ENCODE peak calls at places on chromosome 13, in seven cellular contexts. K, E, U, Y, F, P and W are unnamed samples.

GRCh38 chr13:110390572-110390971 is 83.5 kb downstream of the COL4A2 start:
- DNase-seq in U (peak; percentile 97), Y (peak; percentile 84), K (no peak), P (no peak), E (no peak), F (no peak), W (no peak)

GRCh38 chr13:113559901-113560644 is 24.5 kb upstream of the TFDP1 start:
- DNase-seq in E (no peak), Y (no peak), K (no peak), P (no peak), F (no peak), U (no peak), W (no peak)

GRCh38 chr13:112756511-112756966 is 66.7 kb downstream of the ATP11A start:
- DNase-seq in U (no peak), E (no peak), F (no peak), K (no peak), Y (no peak), P (no peak), W (no peak)

GRCh38 chr13:53411443-53411842 is 382.8 kb downstream of the OLFM4 start:
- DNase-seq in U (no peak), E (no peak), F (no peak), K (no peak), P (no peak), Y (no peak), W (no peak)

GRCh38 chr13:23960566-23961156 is 63.4 kb upstream of the C1QTNF9B start:
- DNase-seq in U (peak; percentile 60), K (no peak), F (no peak), E (no peak), Y (no peak), P (no peak), W (peak; percentile 66)

GRCh38 chr13:71624641-71625040 is 242.4 kb downstream of the DACH1 start:
- DNase-seq in P (no peak), U (no peak), E (no peak), Y (no peak), F (no peak), K (no peak), W (no peak)

GRCh38 chr13:49165798-49166752 is 54.1 kb upstream of the MLNR start:
- DNase-seq in F (no peak), U (peak; percentile 9), E (no peak), K (no peak), Y (no peak), P (no peak), W (no peak)

GRCh38 chr13:109180905-109181425 is 551.6 kb downstream of the MYO16 start:
- DNase-seq in U (peak; percentile 90), Y (peak; percentile 77), K (no peak), P (no peak), E (no peak), F (no peak), W (no peak)

GRCh38 chr13:44364601-44365000 is 9.0 kb upstream of the SERP2 start:
- DNase-seq in F (no peak), E (no peak), K (no peak), Y (no peak), P (no peak), U (peak; percentile 55), W (no peak)

GRCh38 chr13:111168116-111168515 is 53.0 kb downstream of the ARHGEF7 start:
- DNase-seq in K (no peak), P (no peak), Y (no peak), U (no peak), E (no peak), F (no peak), W (no peak)

GRCh38 chr13:39484506-39485313 is 118.3 kb downstream of the LHFPL6 start:
- DNase-seq in E (no peak), U (peak; percentile 77), K (no peak), P (no peak), Y (peak; percentile 30), F (no peak), W (no peak)

GRCh38 chr13:29411493-29411892 is 184.0 kb downstream of the SLC7A1 start:
- DNase-seq in F (no peak), K (no peak), P (no peak), Y (no peak), E (no peak), U (no peak), W (no peak)

GRCh38 chr13:30027569-30028455 is 177.4 kb upstream of the UBL3 start:
- DNase-seq in Y (no peak), P (no peak), U (peak; percentile 59), K (no peak), F (no peak), E (no peak), W (peak; percentile 45)

GRCh38 chr13:26653310-26653709 is 95.8 kb downstream of the WASF3 start:
- DNase-seq in U (peak; percentile 74), K (no peak), P (no peak), E (no peak), F (no peak), Y (no peak), W (no peak)

GRCh38 chr13:42524487-42525034 is 49.4 kb upstream of the TNFSF11 start:
- DNase-seq in E (no peak), K (no peak), U (no peak), Y (no peak), F (no peak), P (no peak), W (peak; percentile 77)

GRCh38 chr13:40406405-40407138 is 259.9 kb downstream of the FOXO1 start:
- DNase-seq in Y (peak; percentile 82), U (peak; percentile 75), E (no peak), P (no peak), F (no peak), K (no peak), W (no peak)

GRCh38 chr13:30274083-30274482 is 33.3 kb downstream of the KATNAL1 start:
- DNase-seq in U (no peak), Y (no peak), F (no peak), K (no peak), P (no peak), E (no peak), W (no peak)

GRCh38 chr13:110683203-110683883 is 22.6 kb downstream of the CARS2 start:
- DNase-seq in P (peak; percentile 17), E (no peak), U (peak; percentile 15), Y (no peak), F (no peak), K (no peak), W (peak; percentile 72)

GRCh38 chr13:35389535-35389934 is 87.0 kb downstream of the MAB21L1 start:
- DNase-seq in F (no peak), E (no peak), U (no peak), Y (no peak), K (no peak), P (no peak), W (no peak)

GRCh38 chr13:97224544-97225324 is 2.6 kb downstream of the MBNL2 start:
- DNase-seq in U (peak; percentile 41), F (no peak), E (no peak), K (no peak), P (no peak), Y (no peak), W (no peak)

GRCh38 chr13:52428295-52428694 is 22.1 kb downstream of the VPS36 start:
- DNase-seq in U (peak; percentile 70), F (no peak), P (no peak), K (no peak), Y (peak; percentile 61), E (no peak), W (no peak)

GRCh38 chr13:112710855-112711527 is 21.2 kb downstream of the ATP11A start:
- DNase-seq in P (no peak), U (no peak), K (no peak), F (no peak), E (peak; percentile 69), Y (no peak), W (no peak)

GRCh38 chr13:110382229-110382628 is 75.1 kb downstream of the COL4A2 start:
- DNase-seq in E (no peak), F (no peak), Y (peak; percentile 85), U (peak; percentile 92), P (no peak), K (no peak), W (no peak)

GRCh38 chr13:104683789-104684188 is 1617.6 kb upstream of the SLC10A2 start:
- DNase-seq in K (no peak), P (no peak), U (no peak), F (no peak), Y (no peak), E (no peak), W (no peak)

GRCh38 chr13:41590643-41591042 is 133.3 kb downstream of the RGCC start:
- DNase-seq in U (no peak), F (no peak), E (no peak), Y (no peak), P (no peak), K (no peak), W (no peak)

GRCh38 chr13:53064721-53065120 is 36.1 kb downstream of the OLFM4 start:
- DNase-seq in P (no peak), K (no peak), F (no peak), E (no peak), U (no peak), Y (no peak), W (no peak)

GRCh38 chr13:87259479-87260083 is 411.6 kb upstream of the SLITRK5 start:
- DNase-seq in U (no peak), F (no peak), P (no peak), K (no peak), E (no peak), Y (no peak), W (peak; percentile 75)

GRCh38 chr13:40438999-40439797 is 227.2 kb downstream of the FOXO1 start:
- DNase-seq in U (no peak), E (peak; percentile 30), Y (no peak), P (peak; percentile 40), K (no peak), F (no peak), W (no peak)

GRCh38 chr13:57224414-57224813 is 57.4 kb downstream of the PRR20E start:
- DNase-seq in U (no peak), Y (no peak), E (no peak), K (no peak), P (no peak), F (no peak), W (no peak)

GRCh38 chr13:78183737-78184136 is 265.1 kb upstream of the EDNRB start:
- DNase-seq in P (no peak), E (no peak), U (peak; percentile 52), K (no peak), F (no peak), Y (no peak), W (no peak)

GRCh38 chr13:111956261-111957151 is 110.4 kb upstream of the SOX1 start:
- DNase-seq in P (no peak), F (no peak), E (no peak), K (no peak), Y (no peak), U (no peak), W (no peak)

GRCh38 chr13:77356155-77356554 is 29.3 kb upstream of the MYCBP2 start:
- DNase-seq in U (no peak), Y (no peak), P (no peak), F (no peak), K (no peak), E (no peak), W (no peak)

GRCh38 chr13:52004508-52005183 is 6.6 kb downstream of the ATP7B start:
- DNase-seq in F (no peak), Y (no peak), K (no peak), P (no peak), U (no peak), E (no peak), W (no peak)

GRCh38 chr13:75368167-75368566 is 113.8 kb downstream of the TBC1D4 start:
- DNase-seq in P (no peak), Y (peak; percentile 74), U (peak; percentile 92), F (no peak), K (no peak), E (peak; percentile 57), W (no peak)

GRCh38 chr13:80654638-80655249 is 313.8 kb upstream of the SPRY2 start:
- DNase-seq in E (peak; percentile 18), P (no peak), F (no peak), K (no peak), U (no peak), Y (no peak), W (no peak)

GRCh38 chr13:33512880-33513554 is 227.5 kb upstream of the STARD13 start:
- DNase-seq in U (peak; percentile 62), E (no peak), F (no peak), K (no peak), Y (no peak), P (no peak), W (no peak)

GRCh38 chr13:27079421-27079958 is 92.1 kb downstream of the USP12 start:
- DNase-seq in U (peak; percentile 67), E (no peak), Y (peak; percentile 63), P (no peak), K (no peak), F (no peak), W (no peak)